ENCODE peak calls at places on chromosomes 3 and 15, in five cellular contexts. M, B, N, D and S are unnamed samples.

GRCh38 chr3:79973917-79974595 is 206.3 kb upstream of the ROBO1 start:
- DNase-seq in M (no peak), B (no peak), N (no peak), D (no peak), S (no peak)

GRCh38 chr3:59248976-59249375 is 199.2 kb upstream of the CFAP20DC start:
- DNase-seq in M (no peak), B (no peak), N (no peak), D (no peak), S (no peak)

GRCh38 chr3:129552287-129553050 is 9.5 kb downstream of the H1-8 start:
- DNase-seq in M (peak), B (peak), N (no peak), D (no peak), S (no peak)

GRCh38 chr15:75152382-75153079 is 49.2 kb upstream of the C15orf39 start:
- DNase-seq in M (no peak), B (no peak), N (no peak), D (no peak), S (peak)

GRCh38 chr3:195548046-195548445 is 4.9 kb upstream of the PPP1R2 start:
- DNase-seq in M (no peak), B (no peak), N (no peak), D (no peak), S (no peak)

GRCh38 chr3:124033360-124034015 is 41.6 kb upstream of the ROPN1 start:
- DNase-seq in M (peak), B (peak), N (peak), D (no peak), S (no peak)

GRCh38 chr3:51974277-51974962 is 444 bp upstream of the ABHD14A start:
- DNase-seq in M (peak), B (no peak), N (no peak), D (no peak), S (no peak)

GRCh38 chr3:25520926-25521559 is 93.0 kb downstream of the RARB start:
- DNase-seq in M (no peak), B (no peak), N (no peak), D (no peak), S (no peak)

GRCh38 chr15:25798207-25798931 is 64.8 kb downstream of the ATP10A start:
- DNase-seq in M (no peak), B (no peak), N (no peak), D (no peak), S (peak)

GRCh38 chr3:183662099-183662498 is 26.7 kb downstream of the KLHL24 start:
- DNase-seq in M (no peak), B (no peak), N (no peak), D (no peak), S (no peak)

GRCh38 chr15:19987389-19988048 is 554.1 kb downstream of the GOLGA6L6 start:
- DNase-seq in M (peak), B (peak), N (no peak), D (no peak), S (no peak)

GRCh38 chr15:66024998-66025397 is 155.7 kb downstream of the RAB11A start:
- DNase-seq in M (no peak), B (peak), N (no peak), D (no peak), S (no peak)

GRCh38 chr15:32053717-32054116 is 23.4 kb downstream of the CHRNA7 start:
- DNase-seq in M (no peak), B (peak), N (no peak), D (no peak), S (no peak)

GRCh38 chr15:100570735-100571363 is 31.1 kb downstream of the LINS1 start:
- DNase-seq in M (no peak), B (no peak), N (no peak), D (no peak), S (no peak)

GRCh38 chr15:50355980-50356379 is 982 bp upstream of the GABPB1 start:
- DNase-seq in M (no peak), B (no peak), N (no peak), D (no peak), S (no peak)

GRCh38 chr3:99659032-99659431 is 20.6 kb downstream of the COL8A1 start:
- DNase-seq in M (no peak), B (no peak), N (peak), D (no peak), S (no peak)

GRCh38 chr3:172285844-172286243 is 162.4 kb downstream of the GHSR start:
- DNase-seq in M (no peak), B (no peak), N (peak), D (no peak), S (no peak)

GRCh38 chr3:12868039-12869024 is 27.0 kb upstream of the RPL32 start:
- DNase-seq in M (peak), B (peak), N (peak), D (peak), S (peak)

GRCh38 chr15:26001201-26001600 is 138.1 kb upstream of the ATP10A start:
- DNase-seq in M (no peak), B (no peak), N (no peak), D (no peak), S (no peak)

GRCh38 chr3:131221731-131222130 is 159.8 kb upstream of the NUDT16 start:
- DNase-seq in M (no peak), B (no peak), N (no peak), D (no peak), S (no peak)

GRCh38 chr3:147702499-147702898 is 293.3 kb downstream of the ZIC1 start:
- DNase-seq in M (no peak), B (no peak), N (no peak), D (no peak), S (no peak)

GRCh38 chr15:100032358-100033080 is 299.3 kb upstream of the LYSMD4 start:
- DNase-seq in M (no peak), B (no peak), N (no peak), D (no peak), S (no peak)

GRCh38 chr3:18308096-18308495 is 117.0 kb downstream of the SATB1 start:
- DNase-seq in M (no peak), B (no peak), N (no peak), D (no peak), S (no peak)

GRCh38 chr3:127775398-127776109 is 46.8 kb downstream of the MGLL start:
- DNase-seq in M (no peak), B (peak), N (peak), D (no peak), S (peak)

GRCh38 chr15:71374607-71375352 is 259.5 kb downstream of the THSD4 start:
- DNase-seq in M (no peak), B (no peak), N (peak), D (no peak), S (no peak)

GRCh38 chr15:58446521-58446920 is 14.7 kb downstream of the LIPC start:
- DNase-seq in M (no peak), B (no peak), N (no peak), D (no peak), S (no peak)

GRCh38 chr3:40876496-40876895 is 322.8 kb upstream of the CTNNB1 start:
- DNase-seq in M (no peak), B (no peak), N (no peak), D (no peak), S (no peak)

GRCh38 chr3:157412323-157412845 is 24.3 kb upstream of the PTX3 start:
- DNase-seq in M (no peak), B (no peak), N (no peak), D (no peak), S (no peak)

GRCh38 chr3:137612293-137612692 is 151.8 kb upstream of the SOX14 start:
- DNase-seq in M (no peak), B (no peak), N (no peak), D (no peak), S (no peak)

GRCh38 chr3:155101398-155101797 is 21.3 kb downstream of the MME start:
- DNase-seq in M (no peak), B (no peak), N (peak), D (no peak), S (no peak)

GRCh38 chr3:195438371-195438770 is 4.4 kb downstream of the ACAP2 start:
- DNase-seq in M (no peak), B (no peak), N (no peak), D (no peak), S (no peak)

GRCh38 chr3:139772539-139773500 is 95.0 kb upstream of the NMNAT3 start:
- DNase-seq in M (no peak), B (no peak), N (peak), D (no peak), S (no peak)

GRCh38 chr3:145727416-145727930 is 433.5 kb downstream of the PLOD2 start:
- DNase-seq in M (no peak), B (no peak), N (no peak), D (no peak), S (no peak)

GRCh38 chr15:66673410-66674322 is 28.4 kb upstream of the SMAD6 start:
- DNase-seq in M (no peak), B (no peak), N (no peak), D (peak), S (peak)

GRCh38 chr15:76865548-76865991 is 39.6 kb downstream of the SCAPER start:
- DNase-seq in M (no peak), B (no peak), N (no peak), D (no peak), S (no peak)

GRCh38 chr3:188584958-188585689 is 431.2 kb downstream of the LPP start:
- DNase-seq in M (no peak), B (no peak), N (no peak), D (no peak), S (no peak)

GRCh38 chr15:65935391-65935790 is 66.1 kb downstream of the RAB11A start:
- DNase-seq in M (no peak), B (no peak), N (no peak), D (no peak), S (no peak)

GRCh38 chr3:63390831-63391230 is 112.7 kb downstream of the SYNPR start:
- DNase-seq in M (no peak), B (no peak), N (peak), D (no peak), S (no peak)